ENCODE peak calls at places on chromosome 16, in four cellular contexts. One of them, this sample, is unnamed.
A peak's percentile ranks its signal among the peaks of the same experiment; 100 is the strongest.

GRCh38 chr16:89221604-89222003 is 4.1 kb downstream of the ZNF778 start:
- DNase-seq in stimulated activated CD4-positive, alpha-beta T cell treated with anti-CD3 and anti-CD28 coated beads, Interleukin-1b, Interleukin-23, amount 100 ng/mL, for 4 hours: no peak
- DNase-seq in WTC11: no peak
- DNase-seq in AG09309: no peak
- DNase-seq in this sample: no peak

GRCh38 chr16:78987676-78988075 is 612.9 kb downstream of the MAF start:
- DNase-seq in stimulated activated CD4-positive, alpha-beta T cell treated with anti-CD3 and anti-CD28 coated beads, Interleukin-1b, Interleukin-23, amount 100 ng/mL, for 4 hours: no peak
- DNase-seq in WTC11: no peak
- DNase-seq in AG09309: no peak
- DNase-seq in this sample: no peak

GRCh38 chr16:27389272-27389961 is 12.6 kb upstream of the IL21R start:
- DNase-seq in stimulated activated CD4-positive, alpha-beta T cell treated with anti-CD3 and anti-CD28 coated beads, Interleukin-1b, Interleukin-23, amount 100 ng/mL, for 4 hours: no peak
- DNase-seq in WTC11: no peak
- DNase-seq in AG09309: no peak
- DNase-seq in this sample: no peak

GRCh38 chr16:75175074-75175473 is 26.8 kb downstream of the ZFP1 start:
- DNase-seq in stimulated activated CD4-positive, alpha-beta T cell treated with anti-CD3 and anti-CD28 coated beads, Interleukin-1b, Interleukin-23, amount 100 ng/mL, for 4 hours: no peak
- DNase-seq in WTC11: no peak
- DNase-seq in AG09309: no peak
- DNase-seq in this sample: no peak

GRCh38 chr16:12729448-12729847 is 74.2 kb downstream of the CPPED1 start:
- DNase-seq in stimulated activated CD4-positive, alpha-beta T cell treated with anti-CD3 and anti-CD28 coated beads, Interleukin-1b, Interleukin-23, amount 100 ng/mL, for 4 hours: no peak
- DNase-seq in WTC11: no peak
- DNase-seq in AG09309: peak; percentile 62
- DNase-seq in this sample: peak; percentile 37

GRCh38 chr16:69166221-69166833 is 20.6 kb upstream of the SNTB2 start:
- DNase-seq in stimulated activated CD4-positive, alpha-beta T cell treated with anti-CD3 and anti-CD28 coated beads, Interleukin-1b, Interleukin-23, amount 100 ng/mL, for 4 hours: peak; percentile 70
- DNase-seq in WTC11: no peak
- DNase-seq in AG09309: no peak
- DNase-seq in this sample: no peak

GRCh38 chr16:83842755-83843507 is 35.2 kb downstream of the HSBP1 start:
- DNase-seq in stimulated activated CD4-positive, alpha-beta T cell treated with anti-CD3 and anti-CD28 coated beads, Interleukin-1b, Interleukin-23, amount 100 ng/mL, for 4 hours: no peak
- DNase-seq in WTC11: no peak
- DNase-seq in AG09309: no peak
- DNase-seq in this sample: no peak

GRCh38 chr16:82660078-82660645 is 33.4 kb downstream of the CDH13 start:
- DNase-seq in stimulated activated CD4-positive, alpha-beta T cell treated with anti-CD3 and anti-CD28 coated beads, Interleukin-1b, Interleukin-23, amount 100 ng/mL, for 4 hours: no peak
- DNase-seq in WTC11: no peak
- DNase-seq in AG09309: no peak
- DNase-seq in this sample: no peak

GRCh38 chr16:84763164-84763563 is 56.6 kb upstream of the CRISPLD2 start:
- DNase-seq in stimulated activated CD4-positive, alpha-beta T cell treated with anti-CD3 and anti-CD28 coated beads, Interleukin-1b, Interleukin-23, amount 100 ng/mL, for 4 hours: no peak
- DNase-seq in WTC11: no peak
- DNase-seq in AG09309: no peak
- DNase-seq in this sample: no peak

GRCh38 chr16:88941933-88942909 is 34.8 kb downstream of the CBFA2T3 start:
- DNase-seq in stimulated activated CD4-positive, alpha-beta T cell treated with anti-CD3 and anti-CD28 coated beads, Interleukin-1b, Interleukin-23, amount 100 ng/mL, for 4 hours: peak; percentile 46
- DNase-seq in WTC11: peak; percentile 83
- DNase-seq in AG09309: no peak
- DNase-seq in this sample: no peak

GRCh38 chr16:652454-653021 is 3.4 kb downstream of the WDR90 start:
- DNase-seq in stimulated activated CD4-positive, alpha-beta T cell treated with anti-CD3 and anti-CD28 coated beads, Interleukin-1b, Interleukin-23, amount 100 ng/mL, for 4 hours: no peak
- DNase-seq in WTC11: no peak
- DNase-seq in AG09309: no peak
- DNase-seq in this sample: no peak

GRCh38 chr16:82609140-82609539 is 17.6 kb upstream of the CDH13 start:
- DNase-seq in stimulated activated CD4-positive, alpha-beta T cell treated with anti-CD3 and anti-CD28 coated beads, Interleukin-1b, Interleukin-23, amount 100 ng/mL, for 4 hours: no peak
- DNase-seq in WTC11: no peak
- DNase-seq in AG09309: no peak
- DNase-seq in this sample: no peak

GRCh38 chr16:56426585-56426984 is 1.2 kb upstream of the AMFR start:
- DNase-seq in stimulated activated CD4-positive, alpha-beta T cell treated with anti-CD3 and anti-CD28 coated beads, Interleukin-1b, Interleukin-23, amount 100 ng/mL, for 4 hours: no peak
- DNase-seq in WTC11: no peak
- DNase-seq in AG09309: no peak
- DNase-seq in this sample: no peak

GRCh38 chr16:49024896-49025295 is 256.7 kb downstream of the CBLN1 start:
- DNase-seq in stimulated activated CD4-positive, alpha-beta T cell treated with anti-CD3 and anti-CD28 coated beads, Interleukin-1b, Interleukin-23, amount 100 ng/mL, for 4 hours: no peak
- DNase-seq in WTC11: no peak
- DNase-seq in AG09309: no peak
- DNase-seq in this sample: no peak

GRCh38 chr16:57194512-57194911 is 8.4 kb downstream of the RSPRY1 start:
- DNase-seq in stimulated activated CD4-positive, alpha-beta T cell treated with anti-CD3 and anti-CD28 coated beads, Interleukin-1b, Interleukin-23, amount 100 ng/mL, for 4 hours: no peak
- DNase-seq in WTC11: no peak
- DNase-seq in AG09309: peak; percentile 63
- DNase-seq in this sample: peak; percentile 79

GRCh38 chr16:1993731-1994131 is 4.0 kb downstream of the SYNGR3 start:
- DNase-seq in stimulated activated CD4-positive, alpha-beta T cell treated with anti-CD3 and anti-CD28 coated beads, Interleukin-1b, Interleukin-23, amount 100 ng/mL, for 4 hours: no peak
- DNase-seq in WTC11: no peak
- DNase-seq in AG09309: no peak
- DNase-seq in this sample: no peak

GRCh38 chr16:19375561-19376158 is 42.0 kb upstream of the TMC5 start:
- DNase-seq in stimulated activated CD4-positive, alpha-beta T cell treated with anti-CD3 and anti-CD28 coated beads, Interleukin-1b, Interleukin-23, amount 100 ng/mL, for 4 hours: no peak
- DNase-seq in WTC11: peak; percentile 59
- DNase-seq in AG09309: peak; percentile 1
- DNase-seq in this sample: no peak

GRCh38 chr16:7513429-7513828 is 180.8 kb downstream of the RBFOX1 start:
- DNase-seq in stimulated activated CD4-positive, alpha-beta T cell treated with anti-CD3 and anti-CD28 coated beads, Interleukin-1b, Interleukin-23, amount 100 ng/mL, for 4 hours: no peak
- DNase-seq in WTC11: peak; percentile 31
- DNase-seq in AG09309: no peak
- DNase-seq in this sample: no peak

GRCh38 chr16:31484491-31485171 is 1.7 kb downstream of the SLC5A2 start:
- DNase-seq in stimulated activated CD4-positive, alpha-beta T cell treated with anti-CD3 and anti-CD28 coated beads, Interleukin-1b, Interleukin-23, amount 100 ng/mL, for 4 hours: no peak
- DNase-seq in WTC11: peak; percentile 43
- DNase-seq in AG09309: no peak
- DNase-seq in this sample: no peak

GRCh38 chr16:85238233-85238647 is 126.0 kb upstream of the CIBAR2 start:
- DNase-seq in stimulated activated CD4-positive, alpha-beta T cell treated with anti-CD3 and anti-CD28 coated beads, Interleukin-1b, Interleukin-23, amount 100 ng/mL, for 4 hours: no peak
- DNase-seq in WTC11: peak; percentile 77
- DNase-seq in AG09309: no peak
- DNase-seq in this sample: no peak

GRCh38 chr16:31861415-31861814 is 12.2 kb upstream of the ZNF267 start:
- DNase-seq in stimulated activated CD4-positive, alpha-beta T cell treated with anti-CD3 and anti-CD28 coated beads, Interleukin-1b, Interleukin-23, amount 100 ng/mL, for 4 hours: no peak
- DNase-seq in WTC11: no peak
- DNase-seq in AG09309: no peak
- DNase-seq in this sample: no peak

GRCh38 chr16:67651039-67651438 is 6.1 kb downstream of the CARMIL2 start:
- DNase-seq in stimulated activated CD4-positive, alpha-beta T cell treated with anti-CD3 and anti-CD28 coated beads, Interleukin-1b, Interleukin-23, amount 100 ng/mL, for 4 hours: no peak
- DNase-seq in WTC11: no peak
- DNase-seq in AG09309: no peak
- DNase-seq in this sample: no peak

GRCh38 chr16:81518439-81518757 is 73.8 kb downstream of the CMIP start:
- DNase-seq in stimulated activated CD4-positive, alpha-beta T cell treated with anti-CD3 and anti-CD28 coated beads, Interleukin-1b, Interleukin-23, amount 100 ng/mL, for 4 hours: no peak
- DNase-seq in WTC11: no peak
- DNase-seq in AG09309: no peak
- DNase-seq in this sample: no peak

GRCh38 chr16:11391576-11391975 is 46.3 kb downstream of the RMI2 start:
- DNase-seq in stimulated activated CD4-positive, alpha-beta T cell treated with anti-CD3 and anti-CD28 coated beads, Interleukin-1b, Interleukin-23, amount 100 ng/mL, for 4 hours: no peak
- DNase-seq in WTC11: peak; percentile 45
- DNase-seq in AG09309: no peak
- DNase-seq in this sample: no peak

GRCh38 chr16:15639061-15639568 is 3.8 kb downstream of the MARF1 start:
- DNase-seq in stimulated activated CD4-positive, alpha-beta T cell treated with anti-CD3 and anti-CD28 coated beads, Interleukin-1b, Interleukin-23, amount 100 ng/mL, for 4 hours: no peak
- DNase-seq in WTC11: no peak
- DNase-seq in AG09309: no peak
- DNase-seq in this sample: no peak

GRCh38 chr16:24853830-24854229 is 8.1 kb downstream of the SLC5A11 start:
- DNase-seq in stimulated activated CD4-positive, alpha-beta T cell treated with anti-CD3 and anti-CD28 coated beads, Interleukin-1b, Interleukin-23, amount 100 ng/mL, for 4 hours: no peak
- DNase-seq in WTC11: no peak
- DNase-seq in AG09309: no peak
- DNase-seq in this sample: no peak

GRCh38 chr16:57713596-57713995 is 19.0 kb downstream of the DRC7 start:
- DNase-seq in stimulated activated CD4-positive, alpha-beta T cell treated with anti-CD3 and anti-CD28 coated beads, Interleukin-1b, Interleukin-23, amount 100 ng/mL, for 4 hours: no peak
- DNase-seq in WTC11: no peak
- DNase-seq in AG09309: no peak
- DNase-seq in this sample: no peak

GRCh38 chr16:4083347-4083870 is 32.8 kb downstream of the ADCY9 start:
- DNase-seq in stimulated activated CD4-positive, alpha-beta T cell treated with anti-CD3 and anti-CD28 coated beads, Interleukin-1b, Interleukin-23, amount 100 ng/mL, for 4 hours: no peak
- DNase-seq in WTC11: no peak
- DNase-seq in AG09309: no peak
- DNase-seq in this sample: no peak

GRCh38 chr16:82633964-82634600 is 7.3 kb downstream of the CDH13 start:
- DNase-seq in stimulated activated CD4-positive, alpha-beta T cell treated with anti-CD3 and anti-CD28 coated beads, Interleukin-1b, Interleukin-23, amount 100 ng/mL, for 4 hours: no peak
- DNase-seq in WTC11: no peak
- DNase-seq in AG09309: no peak
- DNase-seq in this sample: no peak

GRCh38 chr16:86044241-86044671 is 145.3 kb downstream of the IRF8 start:
- DNase-seq in stimulated activated CD4-positive, alpha-beta T cell treated with anti-CD3 and anti-CD28 coated beads, Interleukin-1b, Interleukin-23, amount 100 ng/mL, for 4 hours: peak; percentile 6
- DNase-seq in WTC11: peak; percentile 85
- DNase-seq in AG09309: no peak
- DNase-seq in this sample: no peak

GRCh38 chr16:67537636-67538591 is 9.3 kb downstream of the RIPOR1 start:
- DNase-seq in stimulated activated CD4-positive, alpha-beta T cell treated with anti-CD3 and anti-CD28 coated beads, Interleukin-1b, Interleukin-23, amount 100 ng/mL, for 4 hours: no peak
- DNase-seq in WTC11: peak; percentile 42
- DNase-seq in AG09309: no peak
- DNase-seq in this sample: no peak

GRCh38 chr16:78353610-78354009 is 254.2 kb downstream of the WWOX start:
- DNase-seq in stimulated activated CD4-positive, alpha-beta T cell treated with anti-CD3 and anti-CD28 coated beads, Interleukin-1b, Interleukin-23, amount 100 ng/mL, for 4 hours: no peak
- DNase-seq in WTC11: no peak
- DNase-seq in AG09309: no peak
- DNase-seq in this sample: no peak